ENCODE peak calls at places on chromosomes 7 and 10, in eight cellular contexts. H is A549, C is HCT116, Q is K562, D is HepG2, P is GM12878, G is endothelial cell of umbilical vein, Y is H1. E is an unnamed sample.

GRCh38 chr7:153675141-153675540 is 377.1 kb upstream of the DPP6 start:
- DNase-seq in C (no peak), Q (no peak), D (no peak), Y (no peak), P (no peak), G (no peak), H (no peak), E (no peak)

GRCh38 chr10:133399123-133399601 is 5.2 kb downstream of the MTG1 start:
- DNase-seq in Q (no peak), G (no peak), C (no peak), D (no peak), H (no peak), Y (no peak), P (no peak), E (no peak)

GRCh38 chr10:121853950-121854349 is 73.9 kb downstream of the ATE1 start:
- DNase-seq in G (no peak), Q (no peak), D (no peak), Y (no peak), C (no peak), P (no peak), H (no peak), E (no peak)

GRCh38 chr10:50577681-50578350 is 45.9 kb downstream of the SGMS1 start:
- DNase-seq in D (no peak), G (peak; percentile 65), Q (peak; percentile 65), H (no peak), P (no peak), C (no peak), Y (no peak), E (peak; percentile 37)

GRCh38 chr10:30538086-30538485 is 91.5 kb downstream of the LYZL2 start:
- DNase-seq in D (peak; percentile 80), C (no peak), Y (no peak), G (no peak), Q (no peak), P (no peak), H (peak; percentile 92), E (no peak)

GRCh38 chr7:142319970-142320369 is 62.1 kb upstream of the PRSS58 start:
- DNase-seq in D (no peak), Q (peak; percentile 43), P (no peak), Y (no peak), C (no peak), H (no peak), G (no peak), E (peak; percentile 38)

GRCh38 chr10:124143721-124144120 is 50.3 kb upstream of the CHST15 start:
- DNase-seq in C (no peak), G (no peak), P (no peak), Y (no peak), H (no peak), D (no peak), Q (no peak), E (no peak)

GRCh38 chr10:80204801-80205477 is 398 bp downstream of the ANXA11 start:
- DNase-seq in P (no peak), Y (no peak), H (no peak), G (peak; percentile 21), D (no peak), C (no peak), Q (peak; percentile 85), E (peak; percentile 64)

GRCh38 chr10:86646933-86647332 is 7.4 kb upstream of the OPN4 start:
- DNase-seq in C (no peak), Y (no peak), D (no peak), H (no peak), G (no peak), Q (no peak), P (no peak), E (no peak)

GRCh38 chr10:7956508-7956907 is 98.0 kb upstream of the GATA3 start:
- DNase-seq in D (no peak), G (peak; percentile 75), P (peak; percentile 45), H (peak; percentile 35), C (no peak), Y (no peak), Q (no peak), E (peak; percentile 75)

GRCh38 chr7:87505122-87505521 is 29.6 kb upstream of the ABCB4 start:
- DNase-seq in G (no peak), P (no peak), H (no peak), D (no peak), Y (no peak), C (no peak), Q (no peak), E (no peak)

GRCh38 chr10:70286616-70287015 is 2.8 kb upstream of the NPFFR1 start:
- DNase-seq in G (no peak), C (no peak), Y (no peak), D (no peak), P (no peak), Q (no peak), H (no peak), E (no peak)

GRCh38 chr7:91692800-91693199 is 187.7 kb downstream of the MTERF1 start:
- DNase-seq in H (no peak), Q (no peak), C (no peak), Y (no peak), G (peak; percentile 39), P (no peak), D (no peak), E (no peak)

GRCh38 chr10:17033529-17034250 is 95.9 kb downstream of the CUBN start:
- DNase-seq in Y (no peak), C (no peak), P (no peak), G (no peak), D (no peak), H (no peak), Q (no peak), E (no peak)

GRCh38 chr7:140229591-140230516 is 53.1 kb upstream of the KDM7A start:
- DNase-seq in P (no peak), G (no peak), D (peak; percentile 99), C (no peak), H (no peak), Q (no peak), Y (no peak), E (no peak)

GRCh38 chr10:5545778-5546710 is 21.3 kb downstream of the CALML3 start:
- DNase-seq in G (peak; percentile 95), H (peak; percentile 94), Y (no peak), C (no peak), P (no peak), D (no peak), Q (peak; percentile 43), E (no peak)

GRCh38 chr10:754914-755313 is 65.4 kb upstream of the DIP2C start:
- DNase-seq in G (no peak), Q (no peak), P (no peak), H (no peak), Y (no peak), C (no peak), D (no peak), E (no peak)

GRCh38 chr7:152025937-152026890 is 740 bp downstream of the GALNT11 start:
- DNase-seq in D (no peak), G (no peak), H (no peak), Y (no peak), C (no peak), P (no peak), Q (no peak), E (peak; percentile 23)

GRCh38 chr7:74400420-74401136 is 53.1 kb upstream of the GTF2IRD1 start:
- DNase-seq in D (no peak), H (no peak), C (no peak), Q (no peak), P (no peak), G (no peak), Y (no peak), E (no peak)

GRCh38 chr10:44955408-44956070 is 4.1 kb upstream of the RASSF4 start:
- DNase-seq in Q (no peak), C (no peak), P (no peak), Y (no peak), D (no peak), H (no peak), G (no peak), E (no peak)
- TF ChIP-seq MAX in Q (no peak), C (no peak), P (no peak), Y (no peak), D (no peak), H (no peak), G (no peak), E (no peak)

GRCh38 chr7:4641091-4641666 is 40.9 kb upstream of the FOXK1 start:
- DNase-seq in Q (no peak), Y (no peak), P (no peak), H (no peak), G (no peak), C (no peak), D (no peak), E (no peak)
- H3K4me3 ChIP-seq in Q (peak overlapping the region; percentile 30), Y (no peak overlapping the region), P (peak overlapping the region; percentile 90), H (peak overlapping the region; percentile 57), G (peak overlapping the region; percentile 64), C (peak overlapping the region; percentile 46), D (peak overlapping the region; percentile 49), E (peak overlapping the region; percentile 44)

GRCh38 chr7:130266258-130266960 is at the start of gene CPA2:
- DNase-seq in Y (no peak), C (no peak), H (no peak), P (no peak), G (no peak), Q (no peak), D (no peak), E (no peak)
- TF ChIP-seq POLR2A in Y (no peak), C (no peak), H (no peak), P (no peak), G (no peak), Q (no peak), D (no peak), E (no peak)

GRCh38 chr10:131206136-131206995 is 105.2 kb downstream of the TCERG1L start:
- DNase-seq in G (no peak), H (no peak), Y (no peak), D (no peak), Q (no peak), P (no peak), C (no peak), E (no peak)
- TF ChIP-seq MAX in G (no peak), H (no peak), Y (no peak), D (no peak), Q (no peak), P (no peak), C (no peak), E (no peak)